ENCODE peak calls at places on chromosomes 6 and 20, in seven cellular contexts. P is stimulated activated CD8-positive, alpha-beta memory T cell treated with anti-CD3 and anti-CD28 coated beads, Interleukin-15, amount 100 ng/mL, for 1 hour; G is hepatocyte; S is KG1; T is AG09309; Q is stimulated activated CD4-positive, alpha-beta T cell treated with anti-CD3 and anti-CD28 coated beads, Interleukin-12 subunit alpha, Interleukin-12 subunit beta, amount 100 ng/mL, for 24 hours; J is neural progenitor cell. O is an unnamed sample.

GRCh38 chr6:111105578-111105977 is 18.3 kb downstream of the SLC16A10 start:
- DNase-seq in P (no peak), G (peak), S (no peak), T (no peak), Q (peak), J (no peak), O (peak)

GRCh38 chr6:132461958-132462357 is 51.0 kb downstream of the STX7 start:
- DNase-seq in P (no peak), G (no peak), S (no peak), T (no peak), Q (no peak), J (no peak), O (no peak)

GRCh38 chr6:21596379-21597242 is 3.1 kb downstream of the SOX4 start:
- DNase-seq in P (no peak), G (peak), S (peak), T (no peak), Q (no peak), J (peak), O (peak)

GRCh38 chr6:169559001-169559441 is 142.8 kb downstream of the WDR27 start:
- DNase-seq in P (no peak), G (no peak), S (no peak), T (peak), Q (no peak), J (no peak), O (no peak)

GRCh38 chr6:75266716-75267291 is 17.8 kb downstream of the TMEM30A start:
- DNase-seq in P (no peak), G (peak), S (no peak), T (peak), Q (no peak), J (peak), O (peak)

GRCh38 chr6:38143191-38144154 is 323.9 kb downstream of the ZFAND3 start:
- DNase-seq in P (no peak), G (no peak), S (no peak), T (no peak), Q (no peak), J (no peak), O (no peak)

GRCh38 chr20:49624317-49624716 is 56.4 kb upstream of the PTGIS start:
- DNase-seq in P (no peak), G (no peak), S (no peak), T (no peak), Q (no peak), J (no peak), O (no peak)

GRCh38 chr6:166353507-166353906 is 11.2 kb upstream of the SFT2D1 start:
- DNase-seq in P (no peak), G (no peak), S (no peak), T (no peak), Q (no peak), J (no peak), O (no peak)

GRCh38 chr6:159104931-159105330 is 60.1 kb upstream of the TAGAP start:
- DNase-seq in P (no peak), G (no peak), S (no peak), T (no peak), Q (no peak), J (no peak), O (no peak)

GRCh38 chr20:17023811-17024210 is 203.0 kb upstream of the PCSK2 start:
- DNase-seq in P (no peak), G (peak), S (no peak), T (no peak), Q (no peak), J (peak), O (peak)

GRCh38 chr20:48393311-48393685 is 434.5 kb downstream of the PREX1 start:
- DNase-seq in P (no peak), G (no peak), S (no peak), T (no peak), Q (no peak), J (no peak), O (no peak)

GRCh38 chr20:48319943-48320584 is 507.7 kb downstream of the PREX1 start:
- DNase-seq in P (no peak), G (no peak), S (no peak), T (no peak), Q (no peak), J (no peak), O (no peak)

GRCh38 chr6:15479761-15480160 is 183.1 kb downstream of the DTNBP1 start:
- DNase-seq in P (no peak), G (no peak), S (no peak), T (no peak), Q (no peak), J (no peak), O (no peak)

GRCh38 chr6:30810813-30811329 is 66.5 kb upstream of the IER3 start:
- DNase-seq in P (no peak), G (peak), S (no peak), T (no peak), Q (peak), J (no peak), O (no peak)

GRCh38 chr6:109478848-109479624 is 4.0 kb downstream of the ZBTB24 start:
- DNase-seq in P (no peak), G (no peak), S (no peak), T (no peak), Q (no peak), J (no peak), O (no peak)

GRCh38 chr20:63095718-63096654 is 89.2 kb upstream of the BHLHE23 start:
- DNase-seq in P (no peak), G (no peak), S (no peak), T (no peak), Q (no peak), J (no peak), O (no peak)

GRCh38 chr6:12114055-12114503 is 102.0 kb downstream of the HIVEP1 start:
- DNase-seq in P (no peak), G (no peak), S (no peak), T (no peak), Q (no peak), J (no peak), O (no peak)

GRCh38 chr6:13013681-13014550 is 297.3 kb downstream of the PHACTR1 start:
- DNase-seq in P (no peak), G (peak), S (no peak), T (no peak), Q (no peak), J (peak), O (peak)

GRCh38 chr20:40582531-40582930 is 106.5 kb downstream of the MAFB start:
- DNase-seq in P (no peak), G (peak), S (no peak), T (no peak), Q (no peak), J (no peak), O (no peak)

GRCh38 chr20:62369508-62370114 is 2.5 kb upstream of the LAMA5 start:
- DNase-seq in P (no peak), G (no peak), S (no peak), T (no peak), Q (no peak), J (no peak), O (no peak)

GRCh38 chr20:48846516-48847492 is 19.0 kb upstream of the PREX1 start:
- DNase-seq in P (no peak), G (no peak), S (no peak), T (no peak), Q (no peak), J (peak), O (no peak)

GRCh38 chr6:30006170-30007131 is 54.6 kb upstream of the POLR1H start:
- DNase-seq in P (no peak), G (peak), S (no peak), T (no peak), Q (no peak), J (peak), O (peak)

GRCh38 chr20:62366370-62367135 is 559 bp downstream of the LAMA5 start:
- DNase-seq in P (no peak), G (peak), S (no peak), T (no peak), Q (no peak), J (peak), O (peak)

O was measured in DMS53.